ENCODE peak calls at places on chromosomes 6 and 20, in ten cellular contexts. W is hepatocyte; J is AG09309; Z is kidney tubule cell; G is activated CD4-positive, alpha-beta T cell treated with anti-CD3 and anti-CD28 coated beads for 24 hours; D is HT1080; M is AG08396; R is LNCaP clone FGC; Y is stimulated activated CD8-positive, alpha-beta memory T cell treated with anti-CD3 and anti-CD28 coated beads, Interleukin-4, amount 100 ng/mL, for 24 hours; L is Ammon's horn. T is an unnamed sample.

GRCh38 chr6:1708820-1709612 is 99.3 kb downstream of the FOXC1 start:
- DNase-seq in W (no peak), J (no peak), Z (peak), G (no peak), D (no peak), M (no peak), R (no peak), Y (no peak), L (no peak), T (peak)

GRCh38 chr6:137661601-137662000 is 167.4 kb upstream of the OLIG3 start:
- DNase-seq in W (no peak), J (no peak), Z (peak), G (peak), D (no peak), M (no peak), R (no peak), Y (peak), L (no peak), T (no peak)

GRCh38 chr20:20410678-20411077 is 42.8 kb downstream of the INSM1 start:
- DNase-seq in W (peak), J (no peak), Z (no peak), G (no peak), D (no peak), M (no peak), R (no peak), Y (no peak), L (peak), T (no peak)

GRCh38 chr6:170416959-170417606 is 110.5 kb downstream of the FAM120B start:
- DNase-seq in W (no peak), J (no peak), Z (no peak), G (no peak), D (no peak), M (no peak), R (no peak), Y (no peak), L (no peak), T (no peak)

GRCh38 chr6:145733770-145734169 is 1.6 kb downstream of the EPM2A start:
- DNase-seq in W (no peak), J (no peak), Z (peak), G (no peak), D (no peak), M (no peak), R (no peak), Y (no peak), L (no peak), T (no peak)

GRCh38 chr6:131199568-131200272 is 64.5 kb downstream of the AKAP7 start:
- DNase-seq in W (peak), J (peak), Z (peak), G (peak), D (peak), M (peak), R (no peak), Y (peak), L (peak), T (no peak)

GRCh38 chr6:163496205-163496604 is 81.7 kb downstream of the QKI start:
- DNase-seq in W (no peak), J (no peak), Z (no peak), G (no peak), D (no peak), M (no peak), R (no peak), Y (no peak), L (no peak), T (no peak)

GRCh38 chr6:30864325-30864724 is 20.0 kb upstream of the DDR1 start:
- DNase-seq in W (no peak), J (no peak), Z (no peak), G (no peak), D (no peak), M (no peak), R (no peak), Y (no peak), L (no peak), T (no peak)

GRCh38 chr6:35015996-35016395 is 125.1 kb downstream of the TCP11 start:
- DNase-seq in W (no peak), J (no peak), Z (no peak), G (no peak), D (no peak), M (no peak), R (no peak), Y (no peak), L (no peak), T (no peak)

GRCh38 chr6:3746119-3746691 is 5.3 kb downstream of the PXDC1 start:
- DNase-seq in W (no peak), J (no peak), Z (no peak), G (no peak), D (no peak), M (no peak), R (no peak), Y (no peak), L (no peak), T (no peak)

GRCh38 chr6:70956451-70957283 is at the start of gene B3GAT2:
- DNase-seq in W (peak), J (no peak), Z (peak), G (no peak), D (no peak), M (peak), R (no peak), Y (no peak), L (peak), T (no peak)

GRCh38 chr6:127938701-127939100 is 37.8 kb upstream of the THEMIS start:
- DNase-seq in W (no peak), J (no peak), Z (peak), G (no peak), D (peak), M (no peak), R (no peak), Y (no peak), L (no peak), T (no peak)

GRCh38 chr6:26064619-26065257 is 22.5 kb upstream of the HFE start:
- DNase-seq in W (peak), J (no peak), Z (peak), G (no peak), D (peak), M (no peak), R (no peak), Y (no peak), L (peak), T (no peak)

GRCh38 chr20:62933966-62934365 is 4.0 kb upstream of the GID8 start:
- DNase-seq in W (no peak), J (no peak), Z (no peak), G (no peak), D (no peak), M (no peak), R (no peak), Y (no peak), L (no peak), T (no peak)

T was measured in lung.